ENCODE peak calls at places on chromosomes 5 and 9, in four cellular contexts. One of them, this sample, is unnamed.

GRCh38 chr5:89265511-89266169 is 382.7 kb upstream of the MEF2C start:
- DNase-seq in transverse colon: no peak
- DNase-seq in body of pancreas: no peak
- DNase-seq in fibroblast of pulmonary artery: peak
- DNase-seq in this sample: no peak

GRCh38 chr5:122967625-122968024 is 68.9 kb downstream of the PPIC start:
- DNase-seq in fibroblast of pulmonary artery: no peak
- DNase-seq in transverse colon: no peak
- DNase-seq in body of pancreas: peak
- DNase-seq in this sample: no peak

GRCh38 chr5:136062563-136063274 is 33.9 kb downstream of the TGFBI start:
- DNase-seq in body of pancreas: no peak
- DNase-seq in fibroblast of pulmonary artery: peak
- DNase-seq in transverse colon: no peak
- DNase-seq in this sample: peak

GRCh38 chr5:178542455-178542854 is 47.7 kb downstream of the COL23A1 start:
- DNase-seq in body of pancreas: no peak
- DNase-seq in fibroblast of pulmonary artery: peak
- DNase-seq in transverse colon: no peak
- DNase-seq in this sample: peak

GRCh38 chr5:80516826-80517225 is 28.9 kb downstream of the FAM151B start:
- DNase-seq in transverse colon: no peak
- DNase-seq in body of pancreas: no peak
- DNase-seq in fibroblast of pulmonary artery: peak
- DNase-seq in this sample: peak

GRCh38 chr5:148653840-148654781 is at the start of gene HTR4:
- DNase-seq in transverse colon: peak
- DNase-seq in fibroblast of pulmonary artery: no peak
- DNase-seq in body of pancreas: no peak
- DNase-seq in this sample: peak

GRCh38 chr9:121537283-121537682 is 37.6 kb upstream of the GGTA1 start:
- DNase-seq in fibroblast of pulmonary artery: no peak
- DNase-seq in body of pancreas: no peak
- DNase-seq in transverse colon: no peak
- DNase-seq in this sample: no peak

GRCh38 chr5:3896098-3896497 is 300.5 kb downstream of the IRX1 start:
- DNase-seq in transverse colon: no peak
- DNase-seq in fibroblast of pulmonary artery: no peak
- DNase-seq in body of pancreas: no peak
- DNase-seq in this sample: no peak

GRCh38 chr9:137139468-137140150 is 655 bp downstream of the GRIN1 start:
- DNase-seq in body of pancreas: no peak
- DNase-seq in transverse colon: no peak
- DNase-seq in fibroblast of pulmonary artery: no peak
- DNase-seq in this sample: no peak

GRCh38 chr9:100228352-100228869 is 124.3 kb downstream of the TEX10 start:
- DNase-seq in transverse colon: no peak
- DNase-seq in fibroblast of pulmonary artery: no peak
- DNase-seq in body of pancreas: no peak
- DNase-seq in this sample: no peak

GRCh38 chr9:76835571-76836283 is 70.2 kb downstream of the PRUNE2 start:
- DNase-seq in fibroblast of pulmonary artery: peak
- DNase-seq in body of pancreas: no peak
- DNase-seq in transverse colon: no peak
- DNase-seq in this sample: peak

GRCh38 chr9:106945727-106946690 is 83.0 kb downstream of the ZNF462 start:
- DNase-seq in transverse colon: no peak
- DNase-seq in fibroblast of pulmonary artery: peak
- DNase-seq in body of pancreas: no peak
- DNase-seq in this sample: no peak

GRCh38 chr5:129461816-129462396 is 1.8 kb downstream of the ADAMTS19 start:
- DNase-seq in body of pancreas: no peak
- DNase-seq in transverse colon: no peak
- DNase-seq in fibroblast of pulmonary artery: no peak
- DNase-seq in this sample: no peak

GRCh38 chr9:132031467-132031866 is 48.2 kb downstream of the MED27 start:
- DNase-seq in fibroblast of pulmonary artery: no peak
- DNase-seq in transverse colon: no peak
- DNase-seq in body of pancreas: no peak
- DNase-seq in this sample: no peak

GRCh38 chr9:4499917-4500316 is 9.6 kb downstream of the SLC1A1 start:
- DNase-seq in transverse colon: no peak
- DNase-seq in fibroblast of pulmonary artery: no peak
- DNase-seq in body of pancreas: peak
- DNase-seq in this sample: no peak

GRCh38 chr9:105373723-105374122 is 74.1 kb upstream of the FSD1L start:
- DNase-seq in fibroblast of pulmonary artery: no peak
- DNase-seq in body of pancreas: no peak
- DNase-seq in transverse colon: no peak
- DNase-seq in this sample: no peak

GRCh38 chr5:60996368-60996767 is 51.4 kb downstream of the NDUFAF2 start:
- DNase-seq in transverse colon: no peak
- DNase-seq in fibroblast of pulmonary artery: no peak
- DNase-seq in body of pancreas: no peak
- DNase-seq in this sample: no peak

GRCh38 chr5:59698207-59698606 is 195.3 kb downstream of the PDE4D start:
- DNase-seq in body of pancreas: no peak
- DNase-seq in fibroblast of pulmonary artery: no peak
- DNase-seq in transverse colon: no peak
- DNase-seq in this sample: no peak

GRCh38 chr5:126808619-126809018 is 31.7 kb downstream of the LMNB1 start:
- DNase-seq in fibroblast of pulmonary artery: peak
- DNase-seq in transverse colon: no peak
- DNase-seq in body of pancreas: no peak
- DNase-seq in this sample: peak

GRCh38 chr5:54093081-54093492 is 217.3 kb downstream of the ARL15 start:
- DNase-seq in body of pancreas: no peak
- DNase-seq in transverse colon: no peak
- DNase-seq in fibroblast of pulmonary artery: no peak
- DNase-seq in this sample: no peak

GRCh38 chr9:87336914-87337333 is 160.7 kb upstream of the DAPK1 start:
- DNase-seq in transverse colon: no peak
- DNase-seq in fibroblast of pulmonary artery: peak
- DNase-seq in body of pancreas: peak
- DNase-seq in this sample: peak

GRCh38 chr5:103016167-103016566 is 103.8 kb downstream of the GIN1 start:
- DNase-seq in fibroblast of pulmonary artery: no peak
- DNase-seq in body of pancreas: no peak
- DNase-seq in transverse colon: no peak
- DNase-seq in this sample: no peak

GRCh38 chr9:96856363-96857286 is 2.3 kb upstream of the ZNF782 start:
- DNase-seq in transverse colon: peak
- DNase-seq in body of pancreas: peak
- DNase-seq in fibroblast of pulmonary artery: peak
- DNase-seq in this sample: peak

GRCh38 chr9:91126761-91127420 is 234.8 kb downstream of the AUH start:
- DNase-seq in body of pancreas: no peak
- DNase-seq in fibroblast of pulmonary artery: peak
- DNase-seq in transverse colon: no peak
- DNase-seq in this sample: no peak

GRCh38 chr5:80837679-80838078 is 122.5 kb upstream of the RASGRF2 start:
- DNase-seq in transverse colon: no peak
- DNase-seq in fibroblast of pulmonary artery: no peak
- DNase-seq in body of pancreas: no peak
- DNase-seq in this sample: no peak

GRCh38 chr9:32431940-32432555 is 47.6 kb downstream of the ACO1 start:
- DNase-seq in transverse colon: peak
- DNase-seq in body of pancreas: peak
- DNase-seq in fibroblast of pulmonary artery: peak
- DNase-seq in this sample: peak

GRCh38 chr5:151581347-151581746 is 9.8 kb downstream of the FAT2 start:
- DNase-seq in fibroblast of pulmonary artery: no peak
- DNase-seq in body of pancreas: no peak
- DNase-seq in transverse colon: no peak
- DNase-seq in this sample: no peak

GRCh38 chr9:111966851-111967250 is 70.2 kb downstream of the UGCG start:
- DNase-seq in body of pancreas: no peak
- DNase-seq in fibroblast of pulmonary artery: peak
- DNase-seq in transverse colon: no peak
- DNase-seq in this sample: peak

GRCh38 chr5:42811591-42812392 is at the start of gene SELENOP:
- DNase-seq in body of pancreas: peak
- DNase-seq in fibroblast of pulmonary artery: peak
- DNase-seq in transverse colon: peak
- DNase-seq in this sample: peak

GRCh38 chr5:166810721-166811120 is 1480.7 kb upstream of the WWC1 start:
- DNase-seq in fibroblast of pulmonary artery: no peak
- DNase-seq in transverse colon: no peak
- DNase-seq in body of pancreas: no peak
- DNase-seq in this sample: no peak

GRCh38 chr5:71839049-71839834 is 120.2 kb downstream of the CARTPT start:
- DNase-seq in transverse colon: no peak
- DNase-seq in fibroblast of pulmonary artery: no peak
- DNase-seq in body of pancreas: no peak
- DNase-seq in this sample: no peak

GRCh38 chr9:22114956-22115355 is 105.9 kb upstream of the CDKN2B start:
- DNase-seq in body of pancreas: no peak
- DNase-seq in fibroblast of pulmonary artery: no peak
- DNase-seq in transverse colon: no peak
- DNase-seq in this sample: no peak

GRCh38 chr9:5951686-5952211 is 61.1 kb downstream of the MLANA start:
- DNase-seq in fibroblast of pulmonary artery: peak
- DNase-seq in transverse colon: no peak
- DNase-seq in body of pancreas: no peak
- DNase-seq in this sample: no peak

GRCh38 chr9:89497181-89497963 is 541 bp downstream of the SEMA4D start:
- DNase-seq in transverse colon: peak
- DNase-seq in body of pancreas: no peak
- DNase-seq in fibroblast of pulmonary artery: no peak
- DNase-seq in this sample: peak

DNA sequence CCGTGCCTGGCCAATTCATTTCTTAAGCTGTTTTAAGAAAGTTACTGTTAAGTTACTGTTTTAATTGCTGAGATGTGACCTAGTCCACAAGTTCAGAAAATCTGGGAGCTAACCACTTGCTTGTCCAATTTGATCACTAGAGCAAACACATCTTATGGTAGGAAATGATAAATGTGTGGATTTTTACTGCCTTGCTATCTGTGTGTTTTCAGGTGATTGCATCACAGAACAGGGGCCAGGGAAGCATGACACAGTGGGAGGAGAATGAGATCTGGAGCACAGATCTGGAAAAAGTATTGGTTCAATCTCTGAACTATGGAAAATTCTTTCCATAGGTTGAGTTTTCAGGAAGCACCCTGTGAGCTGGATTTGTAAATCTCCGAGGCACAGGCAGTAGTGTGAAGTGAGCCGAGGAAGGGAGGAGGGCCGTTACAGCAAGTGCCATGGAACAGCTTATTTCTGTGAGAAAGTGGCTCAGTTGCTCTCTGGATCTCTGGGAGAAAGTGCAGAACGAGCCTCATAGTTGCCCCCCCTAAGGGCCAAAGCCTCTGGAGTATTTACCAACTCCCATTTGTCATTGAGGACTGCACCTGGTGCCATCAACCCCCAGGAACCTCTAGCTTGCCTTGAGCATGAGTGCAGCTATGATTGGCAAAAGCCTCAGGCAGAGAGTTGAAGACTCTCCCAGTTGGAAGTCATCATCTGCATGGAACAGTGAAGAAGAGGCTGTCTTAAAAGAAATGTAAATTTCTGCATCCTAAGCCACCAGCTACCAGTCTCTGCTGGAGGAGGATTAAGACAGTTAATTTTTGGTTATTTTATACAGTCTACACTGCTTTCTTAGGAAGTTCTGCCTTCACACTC is 161.8 kb upstream of the CLINT1 start:
- DNase-seq in transverse colon: no peak
- DNase-seq in body of pancreas: no peak
- DNase-seq in fibroblast of pulmonary artery: no peak
- DNase-seq in this sample: peak
- H3K4me3 ChIP-seq in transverse colon: no peak
- H3K4me3 ChIP-seq in body of pancreas: no peak
- H3K4me3 ChIP-seq in fibroblast of pulmonary artery: no peak
- H3K4me3 ChIP-seq in this sample: no peak

GRCh38 chr5:134115806-134116175 is 1.3 kb downstream of the TCF7 start:
- DNase-seq in transverse colon: no peak
- DNase-seq in fibroblast of pulmonary artery: no peak
- DNase-seq in body of pancreas: no peak
- DNase-seq in this sample: peak
- H3K4me3 ChIP-seq in transverse colon: no peak
- H3K4me3 ChIP-seq in fibroblast of pulmonary artery: no peak
- H3K4me3 ChIP-seq in body of pancreas: no peak
- H3K4me3 ChIP-seq in this sample: no peak

DNA sequence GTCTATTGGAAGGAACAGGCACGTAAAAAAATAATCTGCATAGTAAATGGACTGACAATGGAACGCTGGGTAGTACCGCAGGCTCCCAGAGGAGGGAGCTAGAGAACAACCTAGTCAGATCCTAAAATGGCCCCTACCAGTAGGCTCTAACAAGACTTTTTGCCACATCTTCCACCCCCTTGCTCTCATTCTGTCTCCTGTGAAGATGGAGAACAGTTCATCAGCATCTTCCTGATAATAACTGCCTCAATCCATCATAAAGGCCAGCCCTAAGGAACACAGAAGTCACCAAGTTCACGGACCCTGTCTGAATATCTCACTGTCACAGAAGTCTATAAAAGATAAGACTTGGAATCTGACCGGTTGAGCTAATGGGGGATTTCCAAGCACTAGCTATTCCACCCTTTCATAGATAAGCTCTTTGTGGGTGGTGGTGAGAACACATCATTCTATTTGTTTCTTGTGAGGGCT is 133.4 kb downstream of the SLC1A3 start:
- DNase-seq in body of pancreas: peak
- DNase-seq in transverse colon: peak
- DNase-seq in fibroblast of pulmonary artery: peak
- DNase-seq in this sample: peak
- H3K4me3 ChIP-seq in body of pancreas: no peak
- H3K4me3 ChIP-seq in transverse colon: no peak
- H3K4me3 ChIP-seq in fibroblast of pulmonary artery: peak
- H3K4me3 ChIP-seq in this sample: no peak

GRCh38 chr5:95725937-95726810 is 5.0 kb upstream of the RHOBTB3 start:
- DNase-seq in transverse colon: no peak
- DNase-seq in body of pancreas: no peak
- DNase-seq in fibroblast of pulmonary artery: peak
- DNase-seq in this sample: no peak
- H3K4me3 ChIP-seq in transverse colon: no peak
- H3K4me3 ChIP-seq in body of pancreas: no peak
- H3K4me3 ChIP-seq in fibroblast of pulmonary artery: peak
- H3K4me3 ChIP-seq in this sample: no peak

GRCh38 chr5:157267025-157267424 is 1.1 kb downstream of the CYFIP2 start:
- DNase-seq in transverse colon: no peak
- DNase-seq in fibroblast of pulmonary artery: no peak
- DNase-seq in body of pancreas: no peak
- DNase-seq in this sample: no peak
- H3K4me3 ChIP-seq in transverse colon: no peak
- H3K4me3 ChIP-seq in fibroblast of pulmonary artery: no peak
- H3K4me3 ChIP-seq in body of pancreas: no peak
- H3K4me3 ChIP-seq in this sample: no peak

GRCh38 chr9:126084696-126085095 is 241.9 kb upstream of the MVB12B start:
- DNase-seq in transverse colon: no peak
- DNase-seq in body of pancreas: no peak
- DNase-seq in fibroblast of pulmonary artery: no peak
- DNase-seq in this sample: no peak
- H3K4me3 ChIP-seq in transverse colon: no peak
- H3K4me3 ChIP-seq in body of pancreas: no peak
- H3K4me3 ChIP-seq in fibroblast of pulmonary artery: no peak
- H3K4me3 ChIP-seq in this sample: no peak

This sample was measured in hepatocyte.